ENCODE peak calls at places on chromosomes 2 and 18, in eight cellular contexts. R is NCI-H510A; A is fibroblast of mammary gland; J is iris pigment epithelial cell; D is RCC 7860; V is stimulated activated CD8-positive, alpha-beta memory T cell treated with anti-CD3 and anti-CD28 coated beads, Interleukin-12 subunit alpha, Interleukin-12 subunit beta, amount 100 ng/mL, for 4 hours; W is kidney glomerular epithelial cell; C is NCI-H1417. Y is an unnamed sample.

GRCh38 chr2:195479407-195479806 is 177.6 kb upstream of the SLC39A10 start:
- DNase-seq in D (no peak), V (no peak), C (no peak), A (no peak), J (no peak), W (no peak), R (no peak), Y (no peak)

GRCh38 chr2:227191367-227191766 is 26.9 kb downstream of the COL4A3 start:
- DNase-seq in V (no peak), A (peak), D (no peak), J (peak), C (no peak), R (peak), W (no peak), Y (no peak)

GRCh38 chr2:43225788-43226557 is 433 bp downstream of the ZFP36L2 start:
- DNase-seq in C (peak), R (peak), J (peak), V (peak), W (peak), D (peak), A (peak), Y (peak)

GRCh38 chr2:24839729-24840128 is 46.5 kb downstream of the CENPO start:
- DNase-seq in C (no peak), D (no peak), A (no peak), J (no peak), W (no peak), R (no peak), V (no peak), Y (no peak)

GRCh38 chr2:238970553-238971081 is 122.7 kb downstream of the TWIST2 start:
- DNase-seq in V (peak), A (peak), R (no peak), W (peak), C (peak), J (peak), D (peak), Y (peak)

GRCh38 chr18:68648191-68648590 is 66.7 kb downstream of the TMX3 start:
- DNase-seq in W (no peak), J (no peak), D (no peak), A (peak), V (no peak), R (no peak), C (no peak), Y (no peak)

GRCh38 chr2:223989206-223989859 is 32.1 kb downstream of the MRPL44 start:
- DNase-seq in C (no peak), D (no peak), J (no peak), A (no peak), W (no peak), R (no peak), V (no peak), Y (no peak)

GRCh38 chr2:217714268-217714643 is 288.5 kb downstream of the TNS1 start:
- DNase-seq in C (no peak), J (peak), R (no peak), W (no peak), A (no peak), V (no peak), D (no peak), Y (no peak)

GRCh38 chr2:11775384-11775783 is 29.0 kb downstream of the LPIN1 start:
- DNase-seq in A (peak), W (no peak), V (no peak), R (no peak), C (no peak), D (no peak), J (peak), Y (no peak)

GRCh38 chr18:45589559-45590041 is 25.7 kb upstream of the SLC14A2 start:
- DNase-seq in V (no peak), D (no peak), R (no peak), A (peak), W (no peak), J (peak), C (no peak), Y (no peak)

GRCh38 chr18:46411862-46412690 is 244.9 kb downstream of the LOXHD1 start:
- DNase-seq in J (no peak), V (no peak), C (peak), W (no peak), R (no peak), A (no peak), D (no peak), Y (no peak)

GRCh38 chr18:3541549-3542386 is 91.8 kb downstream of the TGIF1 start:
- DNase-seq in D (no peak), J (no peak), C (no peak), R (no peak), W (no peak), A (no peak), V (no peak), Y (no peak)

GRCh38 chr2:231557571-231558217 is 27.4 kb upstream of the NMUR1 start:
- DNase-seq in D (peak), J (peak), C (peak), W (peak), R (peak), A (peak), V (peak), Y (peak)

GRCh38 chr2:85369500-85369899 is 14.9 kb downstream of the ELMOD3 start:
- DNase-seq in D (no peak), V (no peak), R (peak), J (no peak), A (no peak), W (no peak), C (no peak), Y (no peak)

GRCh38 chr2:237180225-237180624 is 94.5 kb downstream of the COPS8 start:
- DNase-seq in A (peak), R (no peak), W (no peak), V (no peak), D (no peak), C (no peak), J (peak), Y (no peak)

GRCh38 chr18:58937204-58937603 is 72.5 kb downstream of the ZNF532 start:
- DNase-seq in W (peak), J (peak), R (no peak), C (no peak), D (peak), V (no peak), A (peak), Y (no peak)

GRCh38 chr2:148640767-148641166 is 3.8 kb upstream of the EPC2 start:
- DNase-seq in W (no peak), J (no peak), C (no peak), D (no peak), R (no peak), V (no peak), A (peak), Y (no peak)

GRCh38 chr18:62070306-62070705 is 116.5 kb downstream of the PIGN start:
- DNase-seq in W (no peak), J (peak), V (no peak), D (no peak), A (peak), C (no peak), R (no peak), Y (no peak)

GRCh38 chr18:77054288-77054605 is 78.3 kb downstream of the MBP start:
- DNase-seq in D (no peak), A (no peak), R (peak), W (no peak), V (no peak), J (no peak), C (no peak), Y (no peak)

GRCh38 chr2:37593694-37594093 is 77.7 kb downstream of the CDC42EP3 start:
- DNase-seq in C (no peak), J (no peak), A (no peak), R (no peak), W (no peak), D (no peak), V (no peak), Y (no peak)

GRCh38 chr2:106159867-106160785 is 34.0 kb downstream of the UXS1 start:
- DNase-seq in C (no peak), W (no peak), R (no peak), A (no peak), J (no peak), V (peak), D (no peak), Y (peak)

GRCh38 chr2:48651127-48651526 is 33.5 kb downstream of the GTF2A1L start:
- DNase-seq in W (no peak), R (no peak), J (peak), A (peak), C (no peak), D (no peak), V (no peak), Y (no peak)

GRCh38 chr2:23528690-23529089 is 143.7 kb downstream of the KLHL29 start:
- DNase-seq in J (no peak), A (no peak), R (no peak), V (no peak), C (no peak), D (no peak), W (no peak), Y (no peak)

GRCh38 chr2:112646791-112647720 is 1.3 kb downstream of the SLC20A1 start:
- DNase-seq in D (no peak), J (peak), C (peak), A (no peak), R (no peak), W (peak), V (no peak), Y (no peak)

GRCh38 chr18:8881103-8881502 is 175.7 kb downstream of the MTCL1 start:
- DNase-seq in C (no peak), A (no peak), R (no peak), W (no peak), J (no peak), V (no peak), D (no peak), Y (no peak)

GRCh38 chr18:58611471-58612131 is 17.3 kb downstream of the ALPK2 start:
- DNase-seq in C (no peak), R (no peak), J (no peak), A (no peak), D (peak), W (peak), V (no peak), Y (no peak)

GRCh38 chr2:195929531-195929930 is 139.1 kb downstream of the DNAH7 start:
- DNase-seq in D (no peak), W (no peak), V (no peak), A (no peak), C (no peak), R (no peak), J (no peak), Y (no peak)

GRCh38 chr18:25261768-25262167 is 90.2 kb downstream of the ZNF521 start:
- DNase-seq in R (no peak), A (no peak), V (no peak), J (no peak), D (no peak), W (no peak), C (no peak), Y (no peak)

GRCh38 chr2:164073053-164073757 is 337.4 kb upstream of the FIGN start:
- DNase-seq in A (peak), R (no peak), D (no peak), C (no peak), J (peak), W (no peak), V (no peak), Y (no peak)

GRCh38 chr2:71006287-71006686 is 11.6 kb upstream of the TEX261 start:
- DNase-seq in R (no peak), D (no peak), W (no peak), C (no peak), J (no peak), V (no peak), A (no peak), Y (no peak)

GRCh38 chr2:45982096-45982495 is 315.1 kb upstream of the EPAS1 start:
- DNase-seq in A (no peak), R (no peak), D (no peak), V (no peak), C (no peak), J (no peak), W (no peak), Y (no peak)